ENCODE peak calls at places on chromosomes 13 and 19, in four cellular contexts. Q, N, K and M are unnamed samples.

GRCh38 chr13:69737129-69737935 is 370.3 kb upstream of the ATXN8OS start:
- DNase-seq in Q (no peak), N (no peak), K (no peak), M (no peak)

GRCh38 chr19:29520390-29520789 is 5.4 kb upstream of the VSTM2B start:
- DNase-seq in Q (no peak), N (no peak), K (no peak), M (no peak)

GRCh38 chr19:48724796-48725753 is 5.5 kb upstream of the MAMSTR start:
- DNase-seq in Q (peak), N (no peak), K (peak), M (peak)

GRCh38 chr13:112972867-112973576 is 4.0 kb downstream of the MCF2L start:
- DNase-seq in Q (no peak), N (no peak), K (no peak), M (no peak)

GRCh38 chr13:99206226-99206625 is 5.6 kb downstream of the UBAC2 start:
- DNase-seq in Q (no peak), N (no peak), K (no peak), M (no peak)

GRCh38 chr19:50817941-50818858 is 5.4 kb downstream of the KLK1 start:
- DNase-seq in Q (no peak), N (peak), K (no peak), M (peak)

GRCh38 chr13:26707122-26708006 is 53.2 kb downstream of the GPR12 start:
- DNase-seq in Q (peak), N (peak), K (peak), M (peak)

GRCh38 chr19:19217110-19217509 is 5.4 kb downstream of the NCAN start:
- DNase-seq in Q (peak), N (no peak), K (peak), M (no peak)

GRCh38 chr13:88303157-88303556 is 632.0 kb downstream of the SLITRK5 start:
- DNase-seq in Q (no peak), N (no peak), K (no peak), M (no peak)

GRCh38 chr13:26555413-26555812 is 2.1 kb upstream of the WASF3 start:
- DNase-seq in Q (no peak), N (no peak), K (no peak), M (no peak)

GRCh38 chr19:35868823-35869326 is 501 bp downstream of the APLP1 start:
- DNase-seq in Q (no peak), N (no peak), K (no peak), M (no peak)

GRCh38 chr19:57829316-57829715 is 783 bp upstream of the ZNF587B start:
- DNase-seq in Q (no peak), N (no peak), K (no peak), M (no peak)

GRCh38 chr19:33392341-33393285 is 19.1 kb downstream of the CEBPG start:
- DNase-seq in Q (no peak), N (no peak), K (no peak), M (peak)

GRCh38 chr13:23428183-23428528 is 5.3 kb downstream of the SACS start:
- DNase-seq in Q (no peak), N (no peak), K (peak), M (no peak)

GRCh38 chr19:19214892-19215291 is 3.1 kb downstream of the NCAN start:
- DNase-seq in Q (peak), N (peak), K (peak), M (no peak)

GRCh38 chr13:53499551-53499950 is 470.9 kb downstream of the OLFM4 start:
- DNase-seq in Q (no peak), N (no peak), K (no peak), M (no peak)

GRCh38 chr13:28355822-28356371 is 139.0 kb downstream of the FLT1 start:
- DNase-seq in Q (peak), N (no peak), K (peak), M (no peak)

GRCh38 chr19:13015361-13016231 is 20.3 kb downstream of the NFIX start:
- DNase-seq in Q (peak), N (no peak), K (no peak), M (no peak)

GRCh38 chr19:10782795-10783194 is 53.2 kb downstream of the TMED1 start:
- DNase-seq in Q (no peak), N (no peak), K (no peak), M (no peak)

GRCh38 chr19:49363265-49364082 is at the start of gene DKKL1:
- DNase-seq in Q (peak), N (peak), K (peak), M (peak)

GRCh38 chr19:54704928-54705327 is 19.3 kb upstream of the KIR3DL3 start:
- DNase-seq in Q (no peak), N (no peak), K (no peak), M (no peak)

GRCh38 chr13:26050568-26051230 is 1.1 kb downstream of the SHISA2 start:
- DNase-seq in Q (no peak), N (peak), K (peak), M (peak)

GRCh38 chr19:41166888-41167804 is 25.9 kb upstream of the CYP2S1 start:
- DNase-seq in Q (no peak), N (no peak), K (no peak), M (no peak)

GRCh38 chr19:41159861-41160260 is 33.2 kb upstream of the CYP2S1 start:
- DNase-seq in Q (no peak), N (no peak), K (no peak), M (no peak)

GRCh38 chr19:41156207-41156606 is 36.8 kb upstream of the CYP2S1 start:
- DNase-seq in Q (no peak), N (no peak), K (no peak), M (no peak)

GRCh38 chr19:41161903-41162302 is 31.1 kb upstream of the CYP2S1 start:
- DNase-seq in Q (no peak), N (no peak), K (no peak), M (no peak)
- TF ChIP-seq CTCF in Q (no peak), N (no peak), K (peak), M (peak)

GRCh38 chr19:5129691-5130090 is 160.8 kb downstream of the KDM4B start:
- DNase-seq in Q (no peak), N (no peak), K (no peak), M (no peak)

GRCh38 chr19:5132698-5133651 is 164.1 kb downstream of the KDM4B start:
- DNase-seq in Q (no peak), N (no peak), K (no peak), M (no peak)

GRCh38 chr19:5130371-5131030 is 161.6 kb downstream of the KDM4B start:
- DNase-seq in Q (no peak), N (no peak), K (no peak), M (peak)

GRCh38 chr19:5131866-5132561 is 163.1 kb downstream of the KDM4B start:
- DNase-seq in Q (no peak), N (no peak), K (no peak), M (no peak)

GRCh38 chr19:5131031-5131865 is 162.3 kb downstream of the KDM4B start:
- DNase-seq in Q (no peak), N (no peak), K (no peak), M (peak)
- TF ChIP-seq CTCF in Q (no peak), N (no peak), K (no peak), M (peak)

GRCh38 chr13:109783815-109784589 is 2.4 kb downstream of the IRS2 start:
- DNase-seq in Q (no peak), N (no peak), K (peak), M (no peak)

GRCh38 chr13:109783447-109783814 is 3.0 kb downstream of the IRS2 start:
- DNase-seq in Q (no peak), N (no peak), K (no peak), M (no peak)

GRCh38 chr13:109785141-109785891 is 1.1 kb downstream of the IRS2 start:
- DNase-seq in Q (peak), N (peak), K (peak), M (peak)

GRCh38 chr13:109785892-109786450 is 412 bp downstream of the IRS2 start:
- DNase-seq in Q (no peak), N (no peak), K (no peak), M (no peak)

DNA sequence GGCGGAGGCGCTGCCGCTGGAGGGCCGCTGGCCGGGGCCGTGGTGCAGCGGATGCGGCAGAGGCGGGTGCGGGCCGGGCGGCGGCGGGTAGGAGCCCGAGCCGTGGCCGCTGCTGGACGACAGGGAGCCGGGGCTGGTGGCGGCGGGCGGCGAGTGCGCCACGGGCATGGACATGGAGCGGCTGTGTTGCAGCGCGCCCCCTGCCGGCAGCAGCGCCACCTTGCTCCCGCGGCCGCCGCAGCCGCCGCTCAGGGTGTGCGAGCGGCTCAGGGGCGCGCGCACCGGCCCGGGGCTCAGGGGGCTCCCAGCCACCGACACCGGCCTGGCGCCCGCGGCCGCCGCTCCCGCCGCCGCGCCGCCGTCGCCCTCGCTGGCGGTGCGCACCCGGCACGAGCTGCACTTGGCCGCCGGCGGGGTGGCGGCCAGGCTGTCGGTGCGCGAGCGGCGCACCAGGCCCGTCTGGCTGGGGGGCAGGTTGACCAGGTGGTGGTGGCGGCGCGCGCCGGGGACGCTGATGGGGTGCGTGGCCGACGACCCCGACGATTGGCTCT is 1.7 kb downstream of the IRS2 start:
- DNase-seq in Q (peak), N (peak), K (peak), M (no peak)
- TF ChIP-seq CTCF in Q (no peak), N (peak), K (peak), M (peak)

GRCh38 chr19:52269338-52270261 is at the start of gene ZNF766:
- DNase-seq in Q (peak), N (peak), K (peak), M (peak)
- TF ChIP-seq CTCF in Q (no peak), N (no peak), K (no peak), M (no peak)

GRCh38 chr19:16569609-16570320 is 2.5 kb downstream of the SLC35E1 start:
- DNase-seq in Q (no peak), N (no peak), K (no peak), M (no peak)
- TF ChIP-seq CTCF in Q (no peak), N (no peak), K (no peak), M (no peak)

DNA sequence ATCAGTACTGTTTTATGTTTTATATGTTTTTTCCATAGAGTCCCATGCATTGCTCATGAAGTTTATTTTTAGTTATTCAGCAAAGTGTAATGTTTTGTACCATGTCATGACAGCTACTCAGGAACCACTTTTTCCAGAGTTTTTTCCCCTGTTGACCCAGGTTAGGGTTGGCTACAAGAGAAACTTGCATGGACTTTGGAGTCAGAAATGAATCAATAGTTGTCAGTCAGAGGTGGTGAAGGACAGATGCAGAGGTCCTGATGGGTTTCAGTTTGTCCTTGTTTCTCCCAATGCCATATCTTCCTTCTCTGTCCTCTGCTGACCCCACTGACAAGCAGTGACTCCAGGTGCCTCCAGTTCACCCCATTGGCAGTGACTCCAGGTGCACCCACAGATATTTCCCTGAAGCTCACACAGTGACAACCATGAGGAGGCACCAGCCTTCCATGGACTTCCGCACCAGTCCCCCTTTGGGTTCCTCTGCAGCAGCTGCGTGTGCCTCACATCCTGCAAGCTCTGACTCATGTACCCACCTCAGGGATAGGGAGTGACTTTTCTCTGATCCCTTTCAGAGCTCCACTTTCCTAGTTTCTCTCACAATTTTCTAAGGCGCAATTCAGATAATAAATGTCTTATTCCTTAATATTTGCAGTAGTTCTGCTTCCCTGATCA is 92.1 kb downstream of the AKAP11 start:
- DNase-seq in Q (no peak), N (no peak), K (peak), M (no peak)
- TF ChIP-seq CTCF in Q (no peak), N (no peak), K (no peak), M (no peak)

GRCh38 chr19:40598918-40599307 is 2.3 kb upstream of the LTBP4 start:
- DNase-seq in Q (no peak), N (no peak), K (no peak), M (no peak)
- TF ChIP-seq CTCF in Q (no peak), N (no peak), K (no peak), M (no peak)